ENCODE peak calls at places on chromosomes 3 and 15, in four cellular contexts. E is neuronal stem cell, W is IMR-90, B is H1. U is an unnamed sample.

GRCh38 chr3:160869825-160870224 is 113.8 kb downstream of the PPM1L start:
- DNase-seq in E (no peak), W (no peak), B (no peak), U (no peak)

GRCh38 chr3:149267565-149267964 is 45.9 kb upstream of the CP start:
- DNase-seq in E (no peak), W (no peak), B (no peak), U (no peak)

GRCh38 chr3:46931631-46932441 is 44.7 kb downstream of the CCDC12 start:
- DNase-seq in E (no peak), W (peak), B (no peak), U (no peak)

GRCh38 chr15:36210426-36210825 is 369.0 kb upstream of the CDIN1 start:
- DNase-seq in E (no peak), W (no peak), B (no peak), U (no peak)

GRCh38 chr15:84601555-84601838 is 688 bp downstream of the ZSCAN2 start:
- DNase-seq in E (no peak), W (no peak), B (no peak), U (no peak)

GRCh38 chr15:38253448-38253847 is 812 bp downstream of the SPRED1 start:
- DNase-seq in E (peak), W (peak), B (no peak), U (no peak)

GRCh38 chr3:10194328-10195071 is 29.8 kb downstream of the IRAK2 start:
- DNase-seq in E (no peak), W (no peak), B (no peak), U (no peak)

GRCh38 chr3:150737874-150738679 is 24.9 kb downstream of the SIAH2 start:
- DNase-seq in E (no peak), W (peak), B (no peak), U (peak)

GRCh38 chr15:98077186-98077585 is 116.7 kb downstream of the ARRDC4 start:
- DNase-seq in E (no peak), W (no peak), B (no peak), U (no peak)

GRCh38 chr3:156910022-156910421 is 83.9 kb downstream of the LEKR1 start:
- DNase-seq in E (no peak), W (no peak), B (no peak), U (no peak)

GRCh38 chr3:112437146-112438022 is 61.9 kb downstream of the BTLA start:
- DNase-seq in E (no peak), W (peak), B (no peak), U (peak)
- H2AFZ ChIP-seq in E (peak), W (peak), B (peak), U (no peak)

DNA sequence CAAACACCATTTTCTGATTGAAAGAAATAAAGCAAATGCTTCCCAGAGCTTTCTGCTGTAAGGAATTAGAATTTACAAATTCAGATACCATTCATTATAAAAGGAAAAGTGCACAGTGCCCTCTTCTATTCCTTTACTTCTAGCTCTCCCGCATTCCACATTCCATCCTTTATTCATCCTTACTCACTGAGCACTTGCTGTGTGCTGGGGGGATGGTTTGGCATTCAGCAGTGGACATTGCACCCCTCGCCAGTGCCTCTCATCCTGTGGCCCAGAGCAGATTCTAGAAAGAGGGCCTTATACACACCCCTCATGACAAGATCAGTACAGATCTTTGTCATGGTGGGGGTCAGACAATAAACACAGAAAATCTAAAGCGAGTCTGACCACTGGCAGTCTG is 73.0 kb downstream of the MGLL start:
- DNase-seq in E (no peak), W (peak), B (no peak), U (no peak)
- H2AK5ac ChIP-seq in E (no peak), W (peak), B (no peak), U (no peak)

DNA sequence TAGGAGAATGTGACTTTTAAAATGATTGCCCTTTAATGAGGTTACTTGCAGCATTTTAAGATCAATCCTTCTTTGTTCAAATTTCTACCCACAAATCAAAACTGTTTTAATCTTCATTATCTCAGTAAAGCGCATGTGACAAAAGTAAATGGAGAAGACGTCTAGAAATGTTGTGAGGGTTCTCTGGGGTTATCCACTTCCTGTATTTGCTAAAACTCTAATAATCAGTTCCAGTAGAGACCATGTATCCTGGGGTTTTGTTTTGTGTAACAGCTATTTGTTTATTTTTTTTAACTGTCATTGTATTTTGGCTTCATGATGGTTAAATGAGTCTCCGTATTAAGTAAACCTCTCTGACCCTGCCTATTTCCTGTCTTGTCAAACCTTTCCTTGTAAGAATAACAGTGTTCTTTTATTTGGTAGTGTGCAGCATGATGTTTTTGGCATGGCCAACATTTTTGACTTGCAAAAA is 27.5 kb downstream of the DUT start:
- DNase-seq in E (no peak), W (peak), B (no peak), U (no peak)
- H3K4me2 ChIP-seq in E (no peak), W (peak), B (peak), U (no peak)

GRCh38 chr3:40044487-40044886 is 235.1 kb downstream of the MYRIP start:
- DNase-seq in E (no peak), W (no peak), B (no peak), U (no peak)
- H2AFZ ChIP-seq in E (no peak), W (no peak), B (no peak), U (no peak)